ENCODE peak calls at places on chromosomes 11 and 22, in nine cellular contexts. One of them, this sample, is unnamed.

GRCh38 chr11:14589421-14589820 is 54.2 kb upstream of the PDE3B start:
- DNase-seq in iris pigment epithelial cell: no peak
- DNase-seq in skeletal muscle cell: no peak
- DNase-seq in AG04449: no peak
- DNase-seq in HFFc6: no peak
- DNase-seq in naive thymus-derived CD4-positive, alpha-beta T cell: no peak
- DNase-seq in central memory CD4-positive, alpha-beta T cell: no peak
- DNase-seq in nucleus accumbens: no peak
- DNase-seq in activated naive CD4-positive, alpha-beta T cell treated with anti-CD3 and anti-CD28 coated beads, Interleukin-2, amount 10 ng/mL, durations not matched to agents 7 days and 5 days: no peak
- DNase-seq in this sample: no peak

GRCh38 chr11:114098927-114099326 is 39.4 kb downstream of the ZBTB16 start:
- DNase-seq in iris pigment epithelial cell: peak
- DNase-seq in skeletal muscle cell: no peak
- DNase-seq in AG04449: no peak
- DNase-seq in HFFc6: no peak
- DNase-seq in naive thymus-derived CD4-positive, alpha-beta T cell: no peak
- DNase-seq in central memory CD4-positive, alpha-beta T cell: no peak
- DNase-seq in nucleus accumbens: no peak
- DNase-seq in activated naive CD4-positive, alpha-beta T cell treated with anti-CD3 and anti-CD28 coated beads, Interleukin-2, amount 10 ng/mL, durations not matched to agents 7 days and 5 days: no peak
- DNase-seq in this sample: no peak

GRCh38 chr11:38460429-38460828 is 1862.4 kb upstream of the RAG2 start:
- DNase-seq in iris pigment epithelial cell: peak
- DNase-seq in skeletal muscle cell: peak
- DNase-seq in AG04449: peak
- DNase-seq in HFFc6: no peak
- DNase-seq in naive thymus-derived CD4-positive, alpha-beta T cell: no peak
- DNase-seq in central memory CD4-positive, alpha-beta T cell: no peak
- DNase-seq in nucleus accumbens: no peak
- DNase-seq in activated naive CD4-positive, alpha-beta T cell treated with anti-CD3 and anti-CD28 coated beads, Interleukin-2, amount 10 ng/mL, durations not matched to agents 7 days and 5 days: no peak
- DNase-seq in this sample: no peak

GRCh38 chr11:125357551-125357950 is 138.5 kb downstream of the FEZ1 start:
- DNase-seq in iris pigment epithelial cell: no peak
- DNase-seq in skeletal muscle cell: no peak
- DNase-seq in AG04449: no peak
- DNase-seq in HFFc6: no peak
- DNase-seq in naive thymus-derived CD4-positive, alpha-beta T cell: no peak
- DNase-seq in central memory CD4-positive, alpha-beta T cell: no peak
- DNase-seq in nucleus accumbens: no peak
- DNase-seq in activated naive CD4-positive, alpha-beta T cell treated with anti-CD3 and anti-CD28 coated beads, Interleukin-2, amount 10 ng/mL, durations not matched to agents 7 days and 5 days: no peak
- DNase-seq in this sample: no peak

GRCh38 chr22:25167834-25168601 is 31.6 kb upstream of the CRYBB3 start:
- DNase-seq in iris pigment epithelial cell: no peak
- DNase-seq in skeletal muscle cell: no peak
- DNase-seq in AG04449: no peak
- DNase-seq in HFFc6: no peak
- DNase-seq in naive thymus-derived CD4-positive, alpha-beta T cell: no peak
- DNase-seq in central memory CD4-positive, alpha-beta T cell: no peak
- DNase-seq in nucleus accumbens: no peak
- DNase-seq in activated naive CD4-positive, alpha-beta T cell treated with anti-CD3 and anti-CD28 coated beads, Interleukin-2, amount 10 ng/mL, durations not matched to agents 7 days and 5 days: no peak
- DNase-seq in this sample: no peak

GRCh38 chr22:19122752-19123492 is 710 bp upstream of the DGCR2 start:
- DNase-seq in iris pigment epithelial cell: peak
- DNase-seq in skeletal muscle cell: no peak
- DNase-seq in AG04449: no peak
- DNase-seq in HFFc6: no peak
- DNase-seq in naive thymus-derived CD4-positive, alpha-beta T cell: no peak
- DNase-seq in central memory CD4-positive, alpha-beta T cell: no peak
- DNase-seq in nucleus accumbens: no peak
- DNase-seq in activated naive CD4-positive, alpha-beta T cell treated with anti-CD3 and anti-CD28 coated beads, Interleukin-2, amount 10 ng/mL, durations not matched to agents 7 days and 5 days: no peak
- DNase-seq in this sample: peak

GRCh38 chr11:22203281-22203680 is 10.4 kb downstream of the ANO5 start:
- DNase-seq in iris pigment epithelial cell: no peak
- DNase-seq in skeletal muscle cell: no peak
- DNase-seq in AG04449: no peak
- DNase-seq in HFFc6: no peak
- DNase-seq in naive thymus-derived CD4-positive, alpha-beta T cell: no peak
- DNase-seq in central memory CD4-positive, alpha-beta T cell: no peak
- DNase-seq in nucleus accumbens: no peak
- DNase-seq in activated naive CD4-positive, alpha-beta T cell treated with anti-CD3 and anti-CD28 coated beads, Interleukin-2, amount 10 ng/mL, durations not matched to agents 7 days and 5 days: no peak
- DNase-seq in this sample: no peak

GRCh38 chr11:110479445-110480101 is 49.8 kb downstream of the FDX1 start:
- DNase-seq in iris pigment epithelial cell: peak
- DNase-seq in skeletal muscle cell: no peak
- DNase-seq in AG04449: no peak
- DNase-seq in HFFc6: no peak
- DNase-seq in naive thymus-derived CD4-positive, alpha-beta T cell: no peak
- DNase-seq in central memory CD4-positive, alpha-beta T cell: no peak
- DNase-seq in nucleus accumbens: no peak
- DNase-seq in activated naive CD4-positive, alpha-beta T cell treated with anti-CD3 and anti-CD28 coated beads, Interleukin-2, amount 10 ng/mL, durations not matched to agents 7 days and 5 days: no peak
- DNase-seq in this sample: no peak

GRCh38 chr11:17013548-17014320 is 480 bp downstream of the PLEKHA7 start:
- DNase-seq in iris pigment epithelial cell: no peak
- DNase-seq in skeletal muscle cell: no peak
- DNase-seq in AG04449: no peak
- DNase-seq in HFFc6: no peak
- DNase-seq in naive thymus-derived CD4-positive, alpha-beta T cell: peak
- DNase-seq in central memory CD4-positive, alpha-beta T cell: peak
- DNase-seq in nucleus accumbens: no peak
- DNase-seq in activated naive CD4-positive, alpha-beta T cell treated with anti-CD3 and anti-CD28 coated beads, Interleukin-2, amount 10 ng/mL, durations not matched to agents 7 days and 5 days: peak
- DNase-seq in this sample: no peak

GRCh38 chr11:17208257-17208999 is 642 bp upstream of the PIK3C2A start:
- DNase-seq in iris pigment epithelial cell: peak
- DNase-seq in skeletal muscle cell: no peak
- DNase-seq in AG04449: no peak
- DNase-seq in HFFc6: peak
- DNase-seq in naive thymus-derived CD4-positive, alpha-beta T cell: peak
- DNase-seq in central memory CD4-positive, alpha-beta T cell: peak
- DNase-seq in nucleus accumbens: no peak
- DNase-seq in activated naive CD4-positive, alpha-beta T cell treated with anti-CD3 and anti-CD28 coated beads, Interleukin-2, amount 10 ng/mL, durations not matched to agents 7 days and 5 days: peak
- DNase-seq in this sample: peak

GRCh38 chr22:21856197-21856596 is 11.2 kb downstream of the MAPK1 start:
- DNase-seq in iris pigment epithelial cell: no peak
- DNase-seq in skeletal muscle cell: no peak
- DNase-seq in AG04449: no peak
- DNase-seq in HFFc6: no peak
- DNase-seq in naive thymus-derived CD4-positive, alpha-beta T cell: no peak
- DNase-seq in central memory CD4-positive, alpha-beta T cell: no peak
- DNase-seq in nucleus accumbens: no peak
- DNase-seq in activated naive CD4-positive, alpha-beta T cell treated with anti-CD3 and anti-CD28 coated beads, Interleukin-2, amount 10 ng/mL, durations not matched to agents 7 days and 5 days: no peak
- DNase-seq in this sample: no peak

GRCh38 chr11:9274499-9275228 is 9.5 kb upstream of the DENND5A start:
- DNase-seq in iris pigment epithelial cell: no peak
- DNase-seq in skeletal muscle cell: no peak
- DNase-seq in AG04449: no peak
- DNase-seq in HFFc6: no peak
- DNase-seq in naive thymus-derived CD4-positive, alpha-beta T cell: no peak
- DNase-seq in central memory CD4-positive, alpha-beta T cell: no peak
- DNase-seq in nucleus accumbens: no peak
- DNase-seq in activated naive CD4-positive, alpha-beta T cell treated with anti-CD3 and anti-CD28 coated beads, Interleukin-2, amount 10 ng/mL, durations not matched to agents 7 days and 5 days: no peak
- DNase-seq in this sample: no peak

GRCh38 chr11:107706531-107706930 is 5.3 kb downstream of the SLN start:
- DNase-seq in iris pigment epithelial cell: peak
- DNase-seq in skeletal muscle cell: no peak
- DNase-seq in AG04449: no peak
- DNase-seq in HFFc6: no peak
- DNase-seq in naive thymus-derived CD4-positive, alpha-beta T cell: no peak
- DNase-seq in central memory CD4-positive, alpha-beta T cell: no peak
- DNase-seq in nucleus accumbens: no peak
- DNase-seq in activated naive CD4-positive, alpha-beta T cell treated with anti-CD3 and anti-CD28 coated beads, Interleukin-2, amount 10 ng/mL, durations not matched to agents 7 days and 5 days: no peak
- DNase-seq in this sample: no peak

GRCh38 chr11:118476676-118477075 is 40.4 kb downstream of the KMT2A start:
- DNase-seq in iris pigment epithelial cell: peak
- DNase-seq in skeletal muscle cell: no peak
- DNase-seq in AG04449: no peak
- DNase-seq in HFFc6: no peak
- DNase-seq in naive thymus-derived CD4-positive, alpha-beta T cell: no peak
- DNase-seq in central memory CD4-positive, alpha-beta T cell: no peak
- DNase-seq in nucleus accumbens: no peak
- DNase-seq in activated naive CD4-positive, alpha-beta T cell treated with anti-CD3 and anti-CD28 coated beads, Interleukin-2, amount 10 ng/mL, durations not matched to agents 7 days and 5 days: no peak
- DNase-seq in this sample: no peak

GRCh38 chr11:128482512-128483191 is 104.7 kb downstream of the ETS1 start:
- DNase-seq in iris pigment epithelial cell: peak
- DNase-seq in skeletal muscle cell: peak
- DNase-seq in AG04449: no peak
- DNase-seq in HFFc6: no peak
- DNase-seq in naive thymus-derived CD4-positive, alpha-beta T cell: no peak
- DNase-seq in central memory CD4-positive, alpha-beta T cell: peak
- DNase-seq in nucleus accumbens: no peak
- DNase-seq in activated naive CD4-positive, alpha-beta T cell treated with anti-CD3 and anti-CD28 coated beads, Interleukin-2, amount 10 ng/mL, durations not matched to agents 7 days and 5 days: peak
- DNase-seq in this sample: no peak